ENCODE peak calls at places on chromosomes 3 and 15, in ten cellular contexts. G is fibroblast of lung; R is ovary; K is stimulated activated effector memory CD8-positive, alpha-beta T cell treated with anti-CD3 and anti-CD28 coated beads, Interleukin-12 subunit alpha, Interleukin-12 subunit beta, amount 100 ng/mL, for 72 hours; Y is progenitor cell of endocrine pancreas; X is HFFc6; E is NB4; C is heart left ventricle; S is NCI-H2029; B is effector memory CD8-positive, alpha-beta T cell. O is an unnamed sample.
A peak's percentile ranks its signal among the peaks of the same experiment; 100 is the strongest.

GRCh38 chr3:142888484-142889262 is at the start of gene PCOLCE2:
- DNase-seq in G (peak; percentile 48), R (peak; percentile 14), K (peak; percentile 59), Y (peak; percentile 30), X (no peak), E (peak; percentile 74), C (peak; percentile 18), S (peak; percentile 38), B (no peak), O (peak; percentile 51)

GRCh38 chr3:158912188-158912587 is 110.3 kb downstream of the MFSD1 start:
- DNase-seq in G (no peak), R (no peak), K (no peak), Y (no peak), X (no peak), E (no peak), C (no peak), S (no peak), B (no peak), O (no peak)

GRCh38 chr3:72448375-72448823 is 399.8 kb downstream of the SHQ1 start:
- DNase-seq in G (no peak), R (no peak), K (no peak), Y (no peak), X (no peak), E (peak; percentile 7), C (no peak), S (no peak), B (no peak), O (no peak)

GRCh38 chr3:179304605-179305004 is 18.2 kb upstream of the ZNF639 start:
- DNase-seq in G (no peak), R (no peak), K (no peak), Y (no peak), X (no peak), E (no peak), C (no peak), S (no peak), B (no peak), O (no peak)

GRCh38 chr3:52771702-52772101 is 962 bp upstream of the NEK4 start:
- DNase-seq in G (no peak), R (no peak), K (no peak), Y (no peak), X (no peak), E (no peak), C (no peak), S (no peak), B (no peak), O (no peak)

GRCh38 chr3:178350763-178351162 is 185.5 kb upstream of the KCNMB2 start:
- DNase-seq in G (no peak), R (no peak), K (no peak), Y (no peak), X (no peak), E (no peak), C (no peak), S (no peak), B (no peak), O (no peak)

GRCh38 chr3:24149032-24149431 is 203.9 kb downstream of the NR1D2 start:
- DNase-seq in G (no peak), R (no peak), K (no peak), Y (no peak), X (no peak), E (no peak), C (no peak), S (no peak), B (no peak), O (no peak)

GRCh38 chr3:151308089-151308488 is 8.5 kb downstream of the GPR87 start:
- DNase-seq in G (peak; percentile 41), R (no peak), K (no peak), Y (no peak), X (peak; percentile 40), E (no peak), C (no peak), S (no peak), B (no peak), O (no peak)

GRCh38 chr15:76311071-76311956 is at the start of gene ETFA:
- DNase-seq in G (peak; percentile 91), R (peak; percentile 96), K (peak; percentile 96), Y (peak; percentile 83), X (peak; percentile 91), E (peak; percentile 99), C (peak; percentile 97), S (peak; percentile 88), B (peak; percentile 81), O (peak; percentile 99)

GRCh38 chr3:5194801-5195509 is 7.4 kb downstream of the EDEM1 start:
- DNase-seq in G (peak; percentile 93), R (no peak), K (no peak), Y (no peak), X (peak; percentile 86), E (peak; percentile 83), C (no peak), S (no peak), B (no peak), O (peak; percentile 64)

GRCh38 chr3:39718674-39719595 is 90.5 kb upstream of the MYRIP start:
- DNase-seq in G (peak; percentile 64), R (no peak), K (no peak), Y (no peak), X (peak; percentile 73), E (peak; percentile 6), C (no peak), S (no peak), B (no peak), O (no peak)

GRCh38 chr3:137642305-137642704 is 121.8 kb upstream of the SOX14 start:
- DNase-seq in G (no peak), R (no peak), K (no peak), Y (no peak), X (no peak), E (no peak), C (no peak), S (no peak), B (no peak), O (no peak)